ENCODE peak calls at places on chromosomes 16 and 17, in ten cellular contexts. B is transverse colon, I is testis, R is lower lobe of right lung, W is tibial nerve, C is AG04450, T is fibroblast of pulmonary artery, J is heart right ventricle, N is dorsolateral prefrontal cortex, Y is left lung. A is an unnamed sample.

GRCh38 chr16:30092373-30093010 is 768 bp upstream of the TBX6 start:
- DNase-seq in N (peak), J (peak), I (peak), Y (peak), C (no peak), B (peak), R (peak), W (peak), T (peak), A (peak)

GRCh38 chr17:21296097-21297025 is 11.8 kb downstream of the MAP2K3 start:
- DNase-seq in C (no peak), I (no peak), Y (peak), R (no peak), N (no peak), W (no peak), J (peak), T (no peak), B (no peak), A (no peak)

GRCh38 chr16:48420437-48420836 is 35.2 kb upstream of the SIAH1 start:
- DNase-seq in J (no peak), N (no peak), I (no peak), Y (no peak), W (no peak), C (no peak), R (no peak), B (no peak), T (no peak), A (no peak)

GRCh38 chr16:29743827-29744531 is 1.8 kb downstream of the C16orf54 start:
- DNase-seq in B (peak), N (no peak), J (no peak), C (no peak), T (no peak), Y (no peak), R (no peak), I (no peak), W (no peak), A (no peak)

GRCh38 chr16:53865492-53865863 is 161.5 kb downstream of the FTO start:
- DNase-seq in W (no peak), C (no peak), R (no peak), J (no peak), Y (no peak), B (no peak), T (peak), N (no peak), I (no peak), A (peak)

GRCh38 chr17:44438634-44439033 is 49.2 kb upstream of the ITGA2B start:
- DNase-seq in T (no peak), C (no peak), N (no peak), B (peak), J (no peak), I (no peak), W (no peak), R (no peak), Y (no peak), A (no peak)

GRCh38 chr16:67426950-67427349 is 4.0 kb upstream of the HSD11B2 start:
- DNase-seq in I (no peak), C (no peak), B (no peak), W (no peak), Y (no peak), J (peak), T (no peak), N (no peak), R (no peak), A (no peak)

GRCh38 chr17:40564883-40565744 is at the start of gene CCR7:
- DNase-seq in N (no peak), B (peak), T (no peak), Y (no peak), W (no peak), J (no peak), I (no peak), C (no peak), R (no peak), A (no peak)

GRCh38 chr17:45232514-45233422 is 11.1 kb downstream of the FMNL1 start:
- DNase-seq in B (no peak), I (no peak), R (no peak), W (no peak), C (no peak), T (no peak), J (no peak), N (no peak), Y (no peak), A (no peak)

GRCh38 chr17:17628388-17629008 is 37.0 kb upstream of the PEMT start:
- DNase-seq in W (no peak), J (no peak), C (no peak), N (no peak), I (no peak), B (peak), Y (no peak), R (no peak), T (no peak), A (no peak)

GRCh38 chr16:54048994-54049929 is 237.3 kb downstream of the IRX3 start:
- DNase-seq in B (no peak), I (no peak), W (no peak), J (no peak), N (no peak), T (no peak), C (no peak), R (no peak), Y (no peak), A (no peak)

GRCh38 chr16:50326264-50326663 is 42.5 kb downstream of the BRD7 start:
- DNase-seq in J (no peak), T (no peak), C (no peak), I (no peak), R (no peak), B (no peak), N (no peak), W (no peak), Y (no peak), A (no peak)

GRCh38 chr17:16352838-16353701 is at the start of gene CENPV:
- DNase-seq in B (peak), N (no peak), J (peak), C (no peak), T (peak), Y (peak), W (peak), R (peak), I (peak), A (peak)

GRCh38 chr17:18093616-18094408 is 6.1 kb downstream of the DRG2 start:
- DNase-seq in J (peak), N (no peak), B (no peak), W (no peak), T (peak), C (peak), R (no peak), Y (peak), I (peak), A (peak)

GRCh38 chr17:66533572-66533971 is 231.2 kb downstream of the PRKCA start:
- DNase-seq in R (no peak), C (peak), B (no peak), Y (no peak), I (no peak), T (peak), J (no peak), N (no peak), W (no peak), A (peak)

GRCh38 chr17:47877368-47878034 is 18.5 kb upstream of the SP2 start:
- DNase-seq in R (no peak), W (no peak), N (no peak), J (no peak), C (no peak), Y (no peak), I (no peak), T (no peak), B (no peak), A (no peak)

GRCh38 chr16:10206215-10206614 is 24.0 kb upstream of the GRIN2A start:
- DNase-seq in B (no peak), Y (no peak), I (no peak), W (no peak), R (no peak), C (no peak), J (no peak), T (no peak), N (no peak), A (no peak)

GRCh38 chr16:86476956-86477530 is 33.3 kb upstream of the FOXF1 start:
- DNase-seq in W (no peak), C (no peak), B (no peak), Y (no peak), R (no peak), J (no peak), I (no peak), T (no peak), N (no peak), A (peak)

GRCh38 chr17:12545877-12546513 is 119.7 kb upstream of the MYOCD start:
- DNase-seq in C (no peak), Y (no peak), R (no peak), B (peak), I (peak), W (peak), N (no peak), J (no peak), T (peak), A (peak)

GRCh38 chr17:6495450-6496115 is 51.3 kb downstream of the PIMREG start:
- DNase-seq in J (no peak), C (no peak), N (no peak), T (no peak), W (no peak), Y (no peak), I (no peak), R (peak), B (no peak), A (no peak)

GRCh38 chr16:72878301-72879269 is 169.3 kb downstream of the ZFHX3 start:
- DNase-seq in B (no peak), T (peak), J (no peak), Y (no peak), W (no peak), R (no peak), N (no peak), C (no peak), I (peak), A (peak)

GRCh38 chr17:19996086-19996485 is 13.1 kb upstream of the SPECC1 start:
- DNase-seq in N (no peak), I (no peak), T (no peak), R (no peak), Y (no peak), W (no peak), J (no peak), C (no peak), B (no peak), A (no peak)

GRCh38 chr16:84283314-84284167 is 11.1 kb upstream of the WFDC1 start:
- DNase-seq in Y (no peak), T (no peak), N (no peak), W (no peak), C (no peak), J (peak), B (no peak), I (no peak), R (no peak), A (no peak)

GRCh38 chr16:21159281-21159951 is 942 bp downstream of the LDAF1 start:
- DNase-seq in J (peak), T (no peak), B (peak), C (no peak), Y (peak), W (peak), N (no peak), R (peak), I (peak), A (no peak)

GRCh38 chr17:44831270-44831770 is 1.2 kb upstream of the GJC1 start:
- DNase-seq in W (no peak), B (no peak), T (no peak), R (no peak), C (no peak), N (no peak), J (no peak), Y (no peak), I (no peak), A (no peak)

GRCh38 chr17:38942641-38943040 is 17.2 kb downstream of the LASP1NB start:
- DNase-seq in Y (no peak), B (no peak), R (no peak), N (no peak), J (no peak), T (no peak), W (no peak), I (no peak), C (no peak), A (no peak)

GRCh38 chr17:64110436-64111152 is 19.4 kb downstream of the ERN1 start:
- DNase-seq in W (no peak), I (no peak), B (no peak), C (no peak), Y (no peak), T (no peak), R (no peak), N (no peak), J (no peak), A (no peak)

GRCh38 chr17:78172284-78173024 is 4.1 kb downstream of the SYNGR2 start:
- DNase-seq in W (peak), N (no peak), T (no peak), B (peak), R (peak), C (no peak), Y (peak), I (peak), J (peak), A (no peak)

GRCh38 chr17:51441431-51441830 is 181.1 kb downstream of the UTP18 start:
- DNase-seq in R (no peak), W (no peak), T (no peak), I (no peak), B (no peak), J (no peak), Y (no peak), C (no peak), N (no peak), A (no peak)

GRCh38 chr16:17266606-17267313 is 204.0 kb downstream of the XYLT1 start:
- DNase-seq in N (peak), Y (no peak), W (no peak), R (no peak), B (peak), C (no peak), T (no peak), J (no peak), I (peak), A (no peak)

GRCh38 chr16:87278191-87279093 is 38.8 kb downstream of the C16orf95 start:
- DNase-seq in J (peak), W (peak), C (peak), R (peak), N (peak), T (peak), B (peak), I (peak), Y (peak), A (peak)

GRCh38 chr16:11285842-11286241 is 4.7 kb upstream of the PRM1 start:
- DNase-seq in W (no peak), J (no peak), T (no peak), C (no peak), B (no peak), N (no peak), I (no peak), R (no peak), Y (no peak), A (no peak)

GRCh38 chr17:38584350-38584925 is 21.3 kb downstream of the SRCIN1 start:
- DNase-seq in Y (peak), B (peak), N (no peak), J (peak), C (no peak), I (peak), R (peak), W (peak), T (peak), A (peak)

GRCh38 chr17:57995076-57995956 is 7.3 kb upstream of the VEZF1 start:
- DNase-seq in N (peak), C (peak), Y (no peak), T (peak), B (peak), R (no peak), I (peak), J (peak), W (peak), A (peak)

GRCh38 chr16:28537964-28538732 is 626 bp downstream of the NUPR1 start:
- DNase-seq in C (no peak), J (no peak), W (no peak), Y (peak), I (peak), T (no peak), B (peak), N (no peak), R (peak), A (no peak)
- H3K4me3 ChIP-seq in C (peak), J (peak), W (peak), Y (peak), I (peak), T (peak), B (peak), N (peak), R (peak), A (peak)

DNA sequence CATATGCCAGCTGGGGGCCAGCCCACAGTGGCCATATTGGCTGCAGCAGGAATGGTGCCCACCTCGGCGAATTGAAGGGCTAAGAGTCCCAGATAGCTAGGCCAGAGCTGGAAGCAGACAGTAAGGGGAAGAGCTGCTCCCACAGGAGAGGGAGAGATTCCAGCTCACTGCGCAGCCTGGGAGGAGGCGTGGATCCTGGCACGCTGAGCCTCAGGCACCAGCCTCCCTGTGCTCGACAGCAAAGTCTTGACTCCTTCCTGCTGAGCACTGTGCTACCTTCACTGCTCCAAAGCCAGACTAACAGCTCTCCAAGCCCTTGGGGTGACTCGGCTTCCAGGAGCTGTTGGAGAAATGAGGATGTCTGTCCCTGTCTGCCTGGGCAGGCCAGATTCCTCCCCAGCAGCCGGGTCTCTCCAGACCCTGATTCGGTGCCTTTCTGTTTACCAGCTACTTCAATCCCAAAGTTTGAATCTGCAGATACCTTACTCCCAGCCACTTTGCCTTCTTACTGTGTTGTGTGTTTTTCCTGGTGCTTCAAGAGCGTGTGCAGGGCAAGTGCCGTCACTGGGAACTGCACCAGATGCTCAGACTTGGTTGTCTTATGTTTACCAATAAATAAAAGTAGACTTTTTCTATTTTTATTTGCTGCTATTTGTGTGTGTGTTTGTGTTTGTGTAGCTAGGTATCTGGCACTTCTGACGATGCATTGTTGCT is 9.1 kb downstream of the CBX2 start:
- DNase-seq in Y (no peak), N (no peak), R (peak), I (no peak), J (no peak), T (no peak), W (no peak), B (no peak), C (no peak), A (no peak)
- H3K4me3 ChIP-seq in Y (no peak), N (no peak), R (no peak), I (no peak), J (no peak), T (no peak), W (no peak), B (no peak), C (no peak), A (no peak)

GRCh38 chr17:68356949-68357455 is 65.7 kb downstream of the ARSG start:
- DNase-seq in B (no peak), R (no peak), C (no peak), N (no peak), J (no peak), Y (no peak), I (no peak), W (no peak), T (no peak), A (no peak)

GRCh38 chr17:68353121-68353521 is 61.8 kb downstream of the ARSG start:
- DNase-seq in C (no peak), T (no peak), I (no peak), B (no peak), W (no peak), N (no peak), J (no peak), R (no peak), Y (no peak), A (no peak)

GRCh38 chr17:68355093-68355492 is 63.8 kb downstream of the ARSG start:
- DNase-seq in Y (no peak), J (no peak), R (no peak), I (no peak), C (no peak), T (peak), B (no peak), W (no peak), N (no peak), A (peak)

GRCh38 chr17:68357886-68358285 is 66.6 kb downstream of the ARSG start:
- DNase-seq in R (no peak), T (no peak), I (no peak), W (no peak), N (no peak), Y (no peak), B (no peak), C (no peak), J (no peak), A (no peak)

DNA sequence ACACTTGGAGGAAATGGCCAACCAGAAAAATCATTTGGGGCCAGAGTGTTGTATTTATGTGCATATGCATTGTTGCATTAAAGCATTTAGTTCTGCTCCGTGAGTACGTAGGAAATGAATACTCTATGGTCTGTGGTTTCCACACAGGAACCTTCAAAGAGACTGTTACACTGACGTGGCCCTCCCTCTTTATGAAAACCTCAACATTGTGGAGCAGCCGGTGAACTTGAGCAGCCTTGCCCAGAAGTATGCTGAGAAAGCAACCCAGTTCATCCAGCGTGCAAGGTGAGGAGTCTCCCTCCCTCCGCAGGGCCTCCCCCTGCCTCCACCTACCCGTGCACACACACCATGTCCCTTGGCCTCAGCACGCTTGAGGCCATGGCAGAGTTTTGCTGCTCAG is 65.2 kb downstream of the ARSG start:
- DNase-seq in B (peak), W (no peak), N (no peak), C (no peak), J (no peak), Y (no peak), R (no peak), I (no peak), T (no peak), A (no peak)
- H3K4me3 ChIP-seq in B (no peak), W (no peak), N (no peak), C (no peak), J (no peak), Y (no peak), R (no peak), I (no peak), T (no peak), A (no peak)

GRCh38 chr17:61498595-61498994 is 46.4 kb downstream of the TBX4 start:
- DNase-seq in B (no peak), I (no peak), J (no peak), C (no peak), T (no peak), Y (no peak), N (no peak), R (no peak), W (no peak), A (no peak)
- H3K4me3 ChIP-seq in B (no peak), I (no peak), J (no peak), C (no peak), T (no peak), Y (no peak), N (no peak), R (no peak), W (no peak), A (no peak)

GRCh38 chr17:8628609-8629169 is 1.8 kb downstream of the MYH10 start:
- DNase-seq in B (no peak), W (no peak), C (no peak), T (peak), N (no peak), Y (no peak), J (no peak), I (no peak), R (no peak), A (peak)
- H3K4me3 ChIP-seq in B (no peak), W (peak), C (peak), T (peak), N (peak), Y (peak), J (peak), I (peak), R (peak), A (peak)

GRCh38 chr16:75306102-75306762 is 54.8 kb upstream of the BCAR1 start:
- DNase-seq in N (no peak), W (no peak), I (no peak), T (no peak), J (no peak), C (no peak), Y (no peak), R (no peak), B (peak), A (peak)
- H3K4me3 ChIP-seq in N (no peak), W (no peak), I (no peak), T (no peak), J (no peak), C (no peak), Y (no peak), R (peak), B (peak), A (no peak)

A was measured in fibroblast of the aortic adventitia.